ENCODE peak calls at places on chromosomes 7 and 10, in nine cellular contexts. Z is GM12891, M is uterus, A is GM12892, S is H54, T is heart left ventricle, U is breast epithelium, C is IMR-90, P is stomach. O is an unnamed sample.

GRCh38 chr7:106054133-106054532 is 58.0 kb downstream of the SYPL1 start:
- DNase-seq in U (no peak), M (no peak), S (no peak), P (no peak), T (no peak), A (no peak), C (no peak), Z (no peak), O (no peak)

GRCh38 chr10:123459371-123460224 is 206.6 kb upstream of the GPR26 start:
- DNase-seq in A (no peak), U (no peak), C (no peak), M (no peak), P (no peak), S (no peak), T (no peak), Z (no peak), O (no peak)

GRCh38 chr7:99766484-99767099 is 17.4 kb downstream of the CYP3A4 start:
- DNase-seq in S (no peak), U (no peak), Z (no peak), C (no peak), A (no peak), T (no peak), P (no peak), M (no peak), O (no peak)

GRCh38 chr7:92404170-92404614 is 43.1 kb upstream of the GATAD1 start:
- DNase-seq in M (no peak), P (no peak), S (no peak), A (no peak), C (no peak), Z (no peak), T (no peak), U (no peak), O (peak; percentile 89)

GRCh38 chr10:60968504-60968903 is 24.5 kb upstream of the RHOBTB1 start:
- DNase-seq in S (no peak), T (no peak), C (no peak), P (no peak), A (no peak), U (no peak), Z (no peak), M (no peak), O (no peak)

GRCh38 chr10:7397049-7397448 is 13.8 kb downstream of the SFMBT2 start:
- DNase-seq in A (no peak), M (no peak), P (no peak), U (no peak), C (peak; percentile 16), Z (no peak), S (no peak), T (no peak), O (peak; percentile 40)

GRCh38 chr7:23607130-23607529 is 9.9 kb downstream of the CCDC126 start:
- DNase-seq in P (no peak), S (no peak), C (no peak), U (no peak), T (no peak), A (no peak), M (no peak), Z (no peak), O (no peak)

GRCh38 chr10:104340692-104341091 is 2.4 kb upstream of the ITPRIP start:
- DNase-seq in S (no peak), C (no peak), U (no peak), A (no peak), P (no peak), T (no peak), Z (no peak), M (no peak), O (no peak)

GRCh38 chr7:130649004-130649790 is 19.4 kb downstream of the COPG2 start:
- DNase-seq in S (no peak), T (no peak), A (no peak), U (no peak), Z (peak; percentile 35), M (no peak), P (no peak), C (peak; percentile 86), O (no peak)

GRCh38 chr10:112973046-112973445 is 23.0 kb downstream of the TCF7L2 start:
- DNase-seq in A (no peak), Z (no peak), T (no peak), U (no peak), S (no peak), C (no peak), M (no peak), P (no peak), O (no peak)

GRCh38 chr10:132507956-132508490 is 29.6 kb upstream of the INPP5A start:
- DNase-seq in P (peak; percentile 26), T (peak; percentile 15), M (peak; percentile 19), C (no peak), A (no peak), U (peak; percentile 36), Z (no peak), S (no peak), O (no peak)

GRCh38 chr10:127426746-127427145 is 122.4 kb upstream of the NPS start:
- DNase-seq in C (peak; percentile 19), U (no peak), Z (no peak), T (no peak), S (no peak), A (no peak), P (no peak), M (no peak), O (no peak)

GRCh38 chr10:68261132-68261856 is 29.4 kb upstream of the ATOH7 start:
- DNase-seq in C (no peak), T (peak; percentile 83), M (peak; percentile 28), A (no peak), S (peak; percentile 17), P (no peak), Z (no peak), U (no peak), O (no peak)

GRCh38 chr7:101924171-101924570 is 106.7 kb downstream of the CUX1 start:
- DNase-seq in A (no peak), C (peak; percentile 86), S (peak; percentile 72), Z (no peak), U (no peak), T (peak; percentile 49), M (peak; percentile 86), P (no peak), O (no peak)

GRCh38 chr7:2572101-2572842 is 13.5 kb downstream of the IQCE start:
- DNase-seq in T (no peak), A (no peak), P (peak; percentile 51), S (peak; percentile 88), M (no peak), U (no peak), C (peak; percentile 82), Z (no peak), O (peak; percentile 28)

GRCh38 chr7:111741811-111742240 is 179.5 kb upstream of the IMMP2L start:
- DNase-seq in P (peak; percentile 69), C (peak; percentile 76), M (peak; percentile 53), U (no peak), Z (peak; percentile 30), A (peak; percentile 27), T (no peak), S (peak; percentile 41), O (peak; percentile 79)

GRCh38 chr7:2540641-2541051 is 14.7 kb downstream of the BRAT1 start:
- DNase-seq in C (no peak), T (no peak), A (no peak), Z (no peak), P (no peak), U (no peak), M (no peak), S (peak; percentile 23), O (peak; percentile 8)

GRCh38 chr10:15348579-15348978 is 22.5 kb downstream of the FAM171A1 start:
- DNase-seq in S (no peak), T (peak; percentile 43), Z (no peak), U (no peak), C (peak; percentile 41), M (no peak), A (no peak), P (no peak), O (no peak)

GRCh38 chr10:123043409-123043925 is 34.7 kb downstream of the ACADSB start:
- DNase-seq in P (peak; percentile 34), M (no peak), S (peak; percentile 7), C (peak; percentile 67), U (no peak), T (peak; percentile 20), Z (peak; percentile 39), A (peak; percentile 19), O (peak; percentile 77)

GRCh38 chr10:80460399-80461207 is 6.5 kb downstream of the TSPAN14 start:
- DNase-seq in S (no peak), U (peak; percentile 89), M (peak; percentile 46), P (peak; percentile 89), C (peak; percentile 63), A (no peak), T (no peak), Z (no peak), O (peak; percentile 56)

GRCh38 chr10:79068562-79069324 is at the start of gene ZMIZ1:
- DNase-seq in M (peak; percentile 93), A (peak; percentile 82), T (peak; percentile 91), U (peak; percentile 89), C (peak; percentile 93), S (peak; percentile 98), P (peak; percentile 92), Z (peak; percentile 85), O (peak; percentile 94)
- TF ChIP-seq POLR2A in M (peak; percentile 87), A (no peak), T (peak; percentile 37), U (no peak), C (peak; percentile 87), S (peak; percentile 66), P (no peak), Z (no peak), O (peak; percentile 50)

GRCh38 chr10:63429280-63429679 is 36.5 kb downstream of the JMJD1C start:
- DNase-seq in A (no peak), P (no peak), Z (no peak), U (no peak), S (no peak), T (no peak), M (no peak), C (peak; percentile 74), O (no peak)
- TF ChIP-seq POLR2A in A (no peak), P (no peak), Z (no peak), U (no peak), S (no peak), T (no peak), M (no peak), C (no peak), O (no peak)

DNA sequence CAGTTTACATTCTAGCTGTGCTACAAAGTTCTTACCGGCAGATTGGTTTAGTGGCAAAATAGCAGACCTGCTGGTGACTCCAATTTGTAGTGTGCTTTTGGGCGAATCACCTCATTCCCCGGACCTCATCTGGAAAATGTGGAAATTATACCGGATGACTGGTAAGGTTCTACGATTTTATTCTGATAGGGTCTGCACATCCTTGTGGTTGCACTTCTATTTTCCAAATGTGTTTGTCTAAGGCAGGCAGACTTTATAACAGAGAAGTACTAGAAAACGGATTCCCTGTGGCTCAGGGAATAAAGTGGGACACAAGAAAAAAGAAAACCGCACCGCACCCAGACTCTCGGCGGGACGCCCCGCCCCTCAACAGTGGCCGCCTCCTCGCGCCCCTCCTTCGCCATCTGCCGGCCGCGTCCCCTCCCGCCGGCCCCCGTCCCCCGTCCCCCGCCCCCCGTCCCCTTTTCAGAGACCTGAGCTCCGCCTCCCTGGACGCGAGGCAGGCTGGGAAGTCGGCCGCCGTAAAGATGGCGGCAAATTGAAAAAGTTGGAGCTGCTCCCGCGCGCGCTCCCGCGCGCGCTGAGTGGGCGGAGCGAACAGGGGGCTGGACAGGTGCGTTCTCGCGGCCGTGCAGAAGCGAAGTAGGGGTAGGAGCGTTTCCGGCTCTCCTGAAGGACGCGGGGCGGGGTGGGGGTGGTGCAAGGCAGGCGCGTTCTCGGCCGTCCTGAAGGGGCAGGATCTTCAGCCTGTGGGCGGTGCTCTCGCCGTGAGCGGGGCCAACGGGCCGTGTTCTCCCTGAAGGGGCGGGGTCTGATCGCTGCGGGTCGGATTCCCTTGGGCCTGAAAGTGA is 531 bp upstream of the CCM2 start:
- DNase-seq in T (peak; percentile 99), S (peak; percentile 97), M (peak; percentile 100), P (peak; percentile 99), U (peak; percentile 99), A (peak; percentile 78), Z (peak; percentile 81), C (peak; percentile 99), O (peak; percentile 100)
- TF ChIP-seq POLR2A in T (no peak), S (peak; percentile 5), M (peak; percentile 26), P (no peak), U (no peak), A (peak; percentile 10), Z (no peak), C (no peak), O (peak; percentile 52)

GRCh38 chr10:5684318-5684970 is at the start of gene TASOR2:
- DNase-seq in M (peak; percentile 97), T (peak; percentile 98), A (peak; percentile 85), C (peak; percentile 95), P (peak; percentile 98), S (peak; percentile 85), Z (peak; percentile 80), U (peak; percentile 95), O (peak; percentile 95)
- TF ChIP-seq POLR2A in M (peak; percentile 37), T (no peak), A (peak; percentile 85), C (peak; percentile 86), P (no peak), S (peak; percentile 58), Z (peak; percentile 74), U (no peak), O (no peak)